ENCODE peak calls at places on chromosomes 7 and 10, in four cellular contexts. V, R, C and I are unnamed samples.
A peak's percentile ranks its signal among the peaks of the same experiment; 100 is the strongest.

GRCh38 chr10:58486821-58487220 is 25.9 kb upstream of the BICC1 start:
- DNase-seq in C (no peak), V (no peak), R (no peak), I (no peak)

GRCh38 chr7:74044366-74045350 is 16.7 kb downstream of the ELN start:
- DNase-seq in C (peak; percentile 95), R (no peak), V (no peak), I (no peak)

GRCh38 chr10:121285797-121286196 is 312.4 kb downstream of the FGFR2 start:
- DNase-seq in V (no peak), R (no peak), C (no peak), I (no peak)

GRCh38 chr10:4708123-4708759 is 117.8 kb upstream of the AKR1E2 start:
- DNase-seq in V (peak; percentile 14), R (peak; percentile 43), C (no peak), I (no peak)

GRCh38 chr10:70363292-70363691 is 19.1 kb downstream of the LRRC20 start:
- DNase-seq in V (no peak), C (no peak), R (no peak), I (no peak)

GRCh38 chr10:92124524-92125168 is 166.2 kb downstream of the CPEB3 start:
- DNase-seq in V (no peak), C (peak; percentile 46), R (no peak), I (no peak)

GRCh38 chr10:124732931-124733536 is 11.1 kb downstream of the FAM53B start:
- DNase-seq in V (peak; percentile 66), R (peak; percentile 55), C (peak; percentile 46), I (peak; percentile 58)

GRCh38 chr10:323651-324293 is 188.5 kb downstream of the ZMYND11 start:
- DNase-seq in R (no peak), C (no peak), V (peak; percentile 28), I (peak; percentile 66)

GRCh38 chr10:94344522-94345122 is 18.1 kb downstream of the NOC3L start:
- DNase-seq in C (no peak), R (no peak), V (no peak), I (peak; percentile 60)

GRCh38 chr7:143938522-143939243 is 3.6 kb downstream of the OR2F2 start:
- DNase-seq in R (no peak), C (no peak), V (no peak), I (no peak)

GRCh38 chr10:8086315-8086714 is 31.8 kb downstream of the GATA3 start:
- DNase-seq in R (no peak), C (no peak), V (no peak), I (no peak)

GRCh38 chr10:133378251-133379096 is 588 bp upstream of the PAOX start:
- DNase-seq in C (peak; percentile 61), V (peak; percentile 51), R (peak; percentile 52), I (peak; percentile 84)

GRCh38 chr10:82826132-82826531 is 951.1 kb downstream of the NRG3 start:
- DNase-seq in R (no peak), C (no peak), V (no peak), I (no peak)

GRCh38 chr7:77403957-77404356 is 12.2 kb downstream of the GSAP start:
- DNase-seq in C (no peak), V (no peak), R (no peak), I (no peak)

GRCh38 chr7:142711722-142712616 is 37.3 kb upstream of the PRSS1 start:
- DNase-seq in R (no peak), C (no peak), V (no peak), I (peak; percentile 24)

GRCh38 chr10:60964257-60965235 is 20.6 kb upstream of the RHOBTB1 start:
- DNase-seq in V (peak; percentile 33), C (peak; percentile 96), R (peak; percentile 30), I (peak; percentile 52)

GRCh38 chr10:72597897-72598296 is 28.0 kb downstream of the MICU1 start:
- DNase-seq in C (no peak), R (no peak), V (no peak), I (peak; percentile 27)

GRCh38 chr10:131655101-131655849 is 245.5 kb upstream of the PPP2R2D start:
- DNase-seq in C (no peak), R (peak; percentile 39), V (no peak), I (no peak)

GRCh38 chr10:15223174-15223573 is 54.7 kb upstream of the NMT2 start:
- DNase-seq in V (no peak), C (no peak), R (no peak), I (no peak)

GRCh38 chr10:3950676-3951275 is 165.8 kb upstream of the KLF6 start:
- DNase-seq in R (no peak), V (no peak), C (no peak), I (no peak)

GRCh38 chr10:92567952-92568600 is 5.8 kb downstream of the IDE start:
- DNase-seq in C (no peak), R (no peak), V (no peak), I (peak; percentile 55)